ENCODE peak calls at places on chromosomes 4 and X, in six cellular contexts. Q is foreskin keratinocyte; I is amygdala; B is KG1; L is NCI-H1417 treated with DMSO at 0.1 percent for 48 hours; F is activated CD8-positive, alpha-beta memory T cell treated with anti-CD3 and anti-CD28 coated beads for 48 hours. A is an unnamed sample.

GRCh38 chrX:3465017-3465416 is 118.6 kb upstream of the MXRA5 start:
- DNase-seq in L (no peak), B (no peak), Q (no peak), F (no peak), I (no peak), A (no peak)

GRCh38 chrX:150833454-150834056 is 64.9 kb downstream of the CD99L2 start:
- DNase-seq in Q (no peak), I (no peak), B (no peak), L (no peak), F (no peak), A (no peak)

GRCh38 chr4:164540987-164541386 is 212.9 kb upstream of the SMIM31 start:
- DNase-seq in I (no peak), L (no peak), B (no peak), Q (no peak), F (no peak), A (no peak)

GRCh38 chr4:127616898-127617297 is 15.9 kb upstream of the INTU start:
- DNase-seq in B (no peak), L (no peak), I (no peak), Q (no peak), F (no peak), A (no peak)

GRCh38 chrX:74449937-74450330 is 28.6 kb downstream of the SLC16A2 start:
- DNase-seq in L (no peak), F (no peak), I (no peak), Q (peak; percentile 86), B (no peak), A (no peak)

GRCh38 chrX:38327775-38328081 is 419 bp upstream of the RPGR start:
- DNase-seq in I (no peak), Q (no peak), F (no peak), L (no peak), B (no peak), A (no peak)

GRCh38 chr4:86261634-86262033 is 98.2 kb downstream of the MAPK10 start:
- DNase-seq in I (no peak), B (no peak), Q (no peak), L (no peak), F (no peak), A (no peak)

GRCh38 chrX:100663651-100664050 is 19.7 kb downstream of the SRPX2 start:
- DNase-seq in Q (no peak), I (no peak), B (no peak), F (no peak), L (no peak), A (no peak)

GRCh38 chr4:138650917-138651564 is 364.5 kb upstream of the NOCT start:
- DNase-seq in Q (peak; percentile 85), B (no peak), L (no peak), I (no peak), F (no peak), A (no peak)

GRCh38 chr4:54661686-54662085 is 3.9 kb downstream of the KIT start:
- DNase-seq in Q (peak; percentile 80), L (no peak), B (no peak), F (no peak), I (no peak), A (no peak)

GRCh38 chrX:24231169-24231568 is 81.6 kb downstream of the ZFX start:
- DNase-seq in I (no peak), Q (peak; percentile 54), F (no peak), B (no peak), L (no peak), A (no peak)

GRCh38 chr4:152454398-152455011 is 81.4 kb downstream of the FBXW7 start:
- DNase-seq in I (no peak), Q (no peak), F (no peak), L (peak; percentile 8), B (no peak), A (no peak)

GRCh38 chr4:4216668-4217067 is 10.1 kb downstream of the OTOP1 start:
- DNase-seq in F (no peak), L (no peak), Q (peak; percentile 58), I (no peak), B (no peak), A (no peak)

GRCh38 chrX:69156638-69157037 is 8.6 kb downstream of the PJA1 start:
- DNase-seq in Q (no peak), L (no peak), B (no peak), F (no peak), I (no peak), A (no peak)

GRCh38 chr4:6953751-6954380 is 44.2 kb downstream of the TBC1D14 start:
- DNase-seq in Q (peak; percentile 49), B (no peak), L (no peak), F (no peak), I (no peak), A (no peak)

GRCh38 chr4:166169111-166169510 is 296.1 kb downstream of the TLL1 start:
- DNase-seq in B (no peak), L (no peak), Q (no peak), F (no peak), I (no peak), A (no peak)

GRCh38 chr4:107564326-107564725 is 155.7 kb downstream of the PAPSS1 start:
- DNase-seq in L (no peak), I (no peak), Q (no peak), B (no peak), F (no peak), A (no peak)

GRCh38 chrX:149831473-149831872 is 49.5 kb upstream of the MAGEA8 start:
- DNase-seq in Q (no peak), L (no peak), F (no peak), B (no peak), I (no peak), A (no peak)

GRCh38 chr4:170109586-170110289 is 20.0 kb upstream of the AADAT start:
- DNase-seq in L (no peak), F (no peak), Q (no peak), I (peak; percentile 9), B (no peak), A (no peak)

GRCh38 chr4:165700855-165701254 is 172.2 kb upstream of the TLL1 start:
- DNase-seq in L (no peak), B (no peak), I (no peak), Q (no peak), F (no peak), A (no peak)

GRCh38 chr4:38923746-38924145 is 56.1 kb downstream of the FAM114A1 start:
- DNase-seq in L (no peak), B (no peak), F (no peak), Q (no peak), I (no peak), A (no peak)

GRCh38 chr4:141329174-141329569 is 108.5 kb downstream of the ZNF330 start:
- DNase-seq in I (no peak), L (no peak), F (no peak), Q (peak; percentile 40), B (no peak), A (no peak)

GRCh38 chr4:37241646-37242045 is 2.9 kb upstream of the NWD2 start:
- DNase-seq in L (no peak), Q (no peak), F (no peak), I (no peak), B (no peak), A (no peak)

GRCh38 chrX:44997888-44998287 is 124.9 kb downstream of the KDM6A start:
- DNase-seq in B (no peak), I (no peak), F (no peak), Q (no peak), L (no peak), A (no peak)

GRCh38 chr4:105967058-105967658 is 71.9 kb downstream of the NPNT start:
- DNase-seq in L (no peak), I (no peak), Q (no peak), F (no peak), B (no peak), A (no peak)

GRCh38 chrX:776529-777230 is 146.1 kb downstream of the SHOX start:
- DNase-seq in B (no peak), Q (no peak), L (no peak), F (no peak), I (no peak), A (no peak)

GRCh38 chrX:10761447-10761846 is 141.1 kb upstream of the MID1 start:
- DNase-seq in I (no peak), F (no peak), B (no peak), Q (peak; percentile 29), L (no peak), A (no peak)

A was measured in NCI-H187.